ENCODE peak calls at places on chromosomes 2 and 18, in four cellular contexts. A is thoracic aorta, B is left ventricle myocardium inferior, L is PC-3. O is an unnamed sample.

GRCh38 chr18:26663001-26663400 is 114.6 kb upstream of the KCTD1 start:
- DNase-seq in A (no peak), L (no peak), B (no peak), O (peak; percentile 63)

GRCh38 chr2:222424281-222424728 is at the start of gene SGPP2:
- DNase-seq in B (peak; percentile 20), A (no peak), L (no peak), O (peak; percentile 69)

GRCh38 chr2:941811-942360 is 8.8 kb upstream of the SNTG2 start:
- DNase-seq in B (no peak), A (no peak), L (no peak), O (no peak)

GRCh38 chr18:11320981-11321380 is 171.6 kb upstream of the PIEZO2 start:
- DNase-seq in B (no peak), L (peak; percentile 52), A (no peak), O (no peak)

GRCh38 chr18:24530630-24531111 is 70.2 kb downstream of the HRH4 start:
- DNase-seq in A (no peak), L (peak; percentile 54), B (no peak), O (no peak)

GRCh38 chr2:86489542-86489941 is 48.4 kb downstream of the KDM3A start:
- DNase-seq in L (no peak), B (no peak), A (no peak), O (no peak)

GRCh38 chr2:239136762-239137161 is 264.1 kb downstream of the HDAC4 start:
- DNase-seq in A (no peak), B (no peak), L (no peak), O (no peak)

GRCh38 chr2:79530443-79530842 is 17.6 kb downstream of the CTNNA2 start:
- DNase-seq in B (no peak), A (no peak), L (peak; percentile 3), O (no peak)

GRCh38 chr2:169961911-169962310 is 134.7 kb downstream of the UBR3 start:
- DNase-seq in A (no peak), B (no peak), L (no peak), O (no peak)

GRCh38 chr2:21165350-21165749 is 41.6 kb downstream of the TDRD15 start:
- DNase-seq in L (peak; percentile 5), B (no peak), A (no peak), O (no peak)

GRCh38 chr2:233950078-233950825 is 33.1 kb downstream of the TRPM8 start:
- DNase-seq in L (no peak), A (no peak), B (no peak), O (no peak)

GRCh38 chr2:225668606-225669266 is 269.2 kb downstream of the NYAP2 start:
- DNase-seq in A (no peak), L (peak; percentile 82), B (no peak), O (no peak)

GRCh38 chr18:78448106-78448505 is 531.5 kb upstream of the SALL3 start:
- DNase-seq in B (no peak), A (no peak), L (no peak), O (no peak)

GRCh38 chr2:241802806-241803318 is 6.1 kb upstream of the NEU4 start:
- DNase-seq in L (no peak), A (no peak), B (no peak), O (no peak)

GRCh38 chr2:95376311-95377215 is 25.9 kb upstream of the FAHD2A start:
- DNase-seq in L (no peak), B (peak; percentile 5), A (no peak), O (no peak)

GRCh38 chr2:67838205-67838604 is 224.6 kb downstream of the C1D start:
- DNase-seq in B (no peak), L (no peak), A (no peak), O (no peak)

GRCh38 chr2:43764086-43764710 is 9.6 kb upstream of the DYNC2LI1 start:
- DNase-seq in A (no peak), B (no peak), L (no peak), O (no peak)

GRCh38 chr18:70005580-70005979 is 57.9 kb upstream of the CD226 start:
- DNase-seq in B (no peak), L (no peak), A (no peak), O (no peak)

GRCh38 chr2:172623249-172623965 is 67.5 kb downstream of the PDK1 start:
- DNase-seq in B (no peak), A (no peak), L (no peak), O (no peak)

GRCh38 chr2:119407430-119408220 is 24.0 kb upstream of the TMEM37 start:
- DNase-seq in B (no peak), L (peak; percentile 71), A (no peak), O (peak; percentile 45)

GRCh38 chr2:127218843-127219715 is 1.0 kb downstream of the CYP27C1 start:
- DNase-seq in B (no peak), A (no peak), L (no peak), O (no peak)

GRCh38 chr18:23211146-23211545 is 75.9 kb downstream of the CABLES1 start:
- DNase-seq in A (no peak), L (peak; percentile 50), B (no peak), O (no peak)

GRCh38 chr2:12725238-12726187 is 8.8 kb downstream of the TRIB2 start:
- DNase-seq in A (no peak), L (no peak), B (no peak), O (peak; percentile 86)

GRCh38 chr18:13453714-13454113 is 235.2 kb downstream of the LDLRAD4 start:
- DNase-seq in L (no peak), A (no peak), B (no peak), O (no peak)

GRCh38 chr18:69002233-69002632 is 204.4 kb downstream of the CCDC102B start:
- DNase-seq in A (no peak), B (no peak), L (no peak), O (no peak)

GRCh38 chr2:199771948-199772692 is 78.9 kb downstream of the FTCDNL1 start:
- DNase-seq in L (no peak), B (no peak), A (no peak), O (no peak)

GRCh38 chr2:47022399-47022798 is 106.8 kb upstream of the MCFD2 start:
- DNase-seq in A (no peak), B (no peak), L (no peak), O (no peak)

GRCh38 chr2:133490412-133490958 is 77.8 kb downstream of the NCKAP5 start:
- DNase-seq in L (no peak), A (no peak), B (no peak), O (no peak)

GRCh38 chr2:171541202-171541884 is 19.1 kb downstream of the CYBRD1 start:
- DNase-seq in L (peak; percentile 51), B (no peak), A (no peak), O (no peak)
- TF ChIP-seq CTCF in L (peak; percentile 72), B (peak; percentile 32), A (peak; percentile 13), O (no peak)

GRCh38 chr2:231931481-231931915 is 5.3 kb upstream of the NPPC start:
- DNase-seq in A (no peak), L (no peak), B (peak; percentile 46), O (no peak)
- H3K27me3 ChIP-seq in A (peaks cover 3% of the 10 kb centered on the region), L (peaks cover 14% of the 10 kb centered on the region), B (peaks cover 50% of the 10 kb centered on the region), O (no peaks in the 10 kb centered on the region)

GRCh38 chr18:48740068-48740440 is 201.2 kb downstream of the CTIF start:
- DNase-seq in L (no peak), B (no peak), A (no peak), O (no peak)
- H3K4me1 ChIP-seq in L (peaks cover 5% of the 10 kb centered on the region), B (peaks cover 73% of the 10 kb centered on the region), A (peaks cover 71% of the 10 kb centered on the region), O (no peaks in the 10 kb centered on the region)

DNA sequence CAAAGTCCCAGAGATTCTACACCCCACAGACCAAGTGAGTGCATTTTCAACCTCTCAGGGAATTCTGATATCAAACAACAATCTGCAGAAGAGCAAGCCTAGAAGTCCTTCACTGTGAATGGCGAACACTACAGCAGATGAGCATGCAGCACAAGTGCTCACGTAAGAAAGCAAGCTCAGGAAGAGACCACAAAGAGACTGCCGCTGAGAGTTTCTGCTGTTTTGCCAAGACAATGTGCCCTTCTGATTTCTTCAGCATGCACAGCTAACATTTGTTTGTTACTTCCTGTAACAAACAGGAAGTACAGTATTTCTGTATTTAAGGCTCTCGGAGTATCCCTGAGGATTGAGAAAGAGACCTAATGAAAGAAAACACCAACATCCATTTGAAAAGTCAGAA is 45.9 kb downstream of the MBOAT2 start:
- DNase-seq in B (no peak), A (no peak), L (no peak), O (peak; percentile 23)
- TF ChIP-seq CTCF in B (no peak), A (no peak), L (no peak), O (no peak)

GRCh38 chr2:110810404-110810803 is 78.0 kb downstream of the ACOXL start:
- DNase-seq in A (no peak), L (no peak), B (no peak), O (no peak)
- H3K27me3 ChIP-seq in A (no peaks in the 10 kb centered on the region), L (no peaks in the 10 kb centered on the region), B (peaks cover 6% of the 10 kb centered on the region), O (no peaks in the 10 kb centered on the region)

GRCh38 chr2:102155131-102155702 is 12.7 kb downstream of the IL1R1 start:
- DNase-seq in B (no peak), A (no peak), L (no peak), O (no peak)
- H3K4me1 ChIP-seq in B (peaks cover 23% of the 10 kb centered on the region), A (peaks cover 8% of the 10 kb centered on the region), L (no peaks in the 10 kb centered on the region), O (peaks cover 28% of the 10 kb centered on the region)

GRCh38 chr2:218732761-218733158 is 22.1 kb downstream of the TTLL4 start:
- DNase-seq in B (no peak), A (no peak), L (no peak), O (no peak)

GRCh38 chr2:218732052-218732760 is 21.6 kb downstream of the TTLL4 start:
- DNase-seq in B (no peak), L (no peak), A (no peak), O (no peak)

GRCh38 chr2:218726004-218726574 is 15.5 kb downstream of the TTLL4 start:
- DNase-seq in B (no peak), A (no peak), L (no peak), O (no peak)

GRCh38 chr2:218722876-218723477 is 12.3 kb downstream of the TTLL4 start:
- DNase-seq in L (no peak), B (no peak), A (no peak), O (no peak)

GRCh38 chr2:218727502-218728165 is 17.0 kb downstream of the TTLL4 start:
- DNase-seq in A (no peak), L (peak; percentile 65), B (no peak), O (no peak)
- TF ChIP-seq CTCF in A (peak; percentile 45), L (peak; percentile 67), B (peak; percentile 40), O (peak; percentile 22)

DNA sequence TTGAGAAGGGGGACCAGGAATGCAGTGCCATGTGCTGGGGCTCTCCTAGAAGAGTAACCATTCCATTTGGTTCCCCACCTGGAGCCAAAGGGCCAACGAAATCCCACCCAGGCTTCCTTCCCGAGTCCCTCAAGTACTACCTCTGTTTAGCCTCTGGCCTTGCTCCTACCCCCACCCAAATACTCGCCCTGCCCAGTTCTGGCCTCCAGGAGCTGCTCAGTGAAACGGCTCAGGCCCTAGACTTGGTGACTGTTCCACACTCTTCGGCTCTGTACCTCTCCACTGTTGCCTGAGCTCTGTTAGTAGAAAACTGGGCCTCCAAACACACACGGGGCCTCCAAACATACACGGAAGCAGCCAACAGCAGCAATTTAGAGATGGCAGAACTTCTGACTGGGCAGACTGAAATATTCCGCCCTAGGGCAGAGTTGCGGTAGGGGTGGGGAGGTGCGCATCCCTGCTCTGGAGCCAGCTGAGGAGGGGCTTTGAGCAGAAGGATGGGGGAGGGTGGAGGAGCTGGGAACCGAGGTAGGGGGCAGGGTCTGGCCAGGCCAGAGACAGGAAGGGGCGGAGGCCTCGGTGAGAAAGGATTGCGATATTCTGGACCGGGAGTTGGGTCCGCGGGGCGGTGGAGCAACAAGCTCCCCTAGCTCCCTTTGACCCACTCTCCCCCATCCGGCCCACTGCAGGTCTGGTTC is 4.3 kb downstream of the OTX1 start:
- DNase-seq in B (no peak), L (no peak), A (no peak), O (no peak)
- H3K27me3 ChIP-seq in B (peaks cover 100% of the 10 kb centered on the region), L (no peaks in the 10 kb centered on the region), A (peaks cover 43% of the 10 kb centered on the region), O (peaks cover 70% of the 10 kb centered on the region)

O was measured in thyroid gland.